ENCODE peak calls at places on chromosomes 3 and 15, in five cellular contexts. X is IMR-90, Y is mesendoderm, V is H9, Q is trophoblast cell. U is an unnamed sample.

GRCh38 chr3:13539285-13539625 is 9.7 kb upstream of the FBLN2 start:
- DNase-seq in X (peak), Y (no peak), V (no peak), Q (peak), U (peak)

GRCh38 chr3:59426851-59427565 is 377.2 kb upstream of the CFAP20DC start:
- DNase-seq in Y (no peak), X (peak), V (no peak), Q (peak), U (peak)

GRCh38 chr15:67013696-67014095 is 51.7 kb upstream of the SMAD3 start:
- DNase-seq in V (peak), Q (no peak), X (peak), Y (peak), U (peak)

GRCh38 chr15:58748040-58748786 is 1.3 kb downstream of the ADAM10 start:
- DNase-seq in Y (no peak), Q (no peak), V (no peak), X (no peak), U (no peak)

GRCh38 chr3:144270100-144270499 is 298.5 kb downstream of the DIPK2A start:
- DNase-seq in V (no peak), Y (no peak), X (no peak), Q (no peak), U (no peak)

GRCh38 chr3:141901914-141902313 is 25.5 kb downstream of the ATP1B3 start:
- DNase-seq in Q (no peak), V (no peak), Y (no peak), X (no peak), U (no peak)

GRCh38 chr3:123298903-123299302 is 97.2 kb downstream of the SEC22A start:
- DNase-seq in Y (no peak), V (no peak), X (no peak), Q (no peak), U (no peak)

GRCh38 chr3:25603703-25604102 is 61.0 kb downstream of the TOP2B start:
- DNase-seq in Q (peak), Y (no peak), X (no peak), V (no peak), U (peak)

GRCh38 chr3:175356899-175357324 is 497.8 kb downstream of the NAALADL2 start:
- DNase-seq in Q (no peak), Y (no peak), X (peak), V (no peak), U (peak)

GRCh38 chr3:169818330-169818729 is 5.6 kb upstream of the LRRC34 start:
- DNase-seq in X (peak), Q (no peak), V (no peak), Y (no peak), U (peak)

GRCh38 chr3:98095870-98096269 is 8.9 kb downstream of the OR5AC2 start:
- DNase-seq in X (no peak), Y (peak), V (no peak), Q (no peak), U (no peak)
- H3K18ac ChIP-seq in X (no peak), Y (no peak), V (no peak), Q (no peak), U (no peak)

DNA sequence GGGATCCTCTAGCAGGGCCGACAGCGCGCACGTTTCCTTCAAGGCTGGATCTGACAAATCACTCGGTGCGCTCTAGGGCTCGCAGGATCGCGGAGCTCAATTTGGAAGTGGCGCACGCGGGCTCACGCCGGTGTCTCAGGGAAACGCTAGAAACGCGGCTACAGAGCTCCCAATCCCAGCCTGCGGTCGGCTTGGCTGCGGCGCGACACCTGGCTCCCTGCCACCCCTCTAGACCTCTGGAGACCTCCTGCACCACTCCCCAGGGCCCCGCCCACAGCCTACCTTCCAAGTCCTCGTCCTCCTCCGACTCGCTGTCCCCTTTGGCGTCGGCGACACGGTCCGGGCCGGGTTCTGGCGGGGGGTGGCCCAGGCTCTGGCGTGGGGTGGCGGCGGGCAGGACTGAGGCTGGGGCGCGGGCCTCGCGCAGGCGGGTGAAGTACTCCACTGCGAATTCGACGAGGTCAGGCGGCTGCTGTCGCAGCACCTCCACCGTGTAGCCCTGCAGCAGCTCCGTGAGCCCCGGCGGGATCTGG is 555 bp downstream of the PRKAR2A start:
- DNase-seq in Q (peak), Y (peak), X (peak), V (peak), U (peak)
- H3K18ac ChIP-seq in Q (peak), Y (no peak), X (no peak), V (no peak), U (peak)

GRCh38 chr3:187465503-187465902 is 97.3 kb downstream of the RTP4 start:
- DNase-seq in V (peak), X (no peak), Q (no peak), Y (no peak), U (no peak)

DNA sequence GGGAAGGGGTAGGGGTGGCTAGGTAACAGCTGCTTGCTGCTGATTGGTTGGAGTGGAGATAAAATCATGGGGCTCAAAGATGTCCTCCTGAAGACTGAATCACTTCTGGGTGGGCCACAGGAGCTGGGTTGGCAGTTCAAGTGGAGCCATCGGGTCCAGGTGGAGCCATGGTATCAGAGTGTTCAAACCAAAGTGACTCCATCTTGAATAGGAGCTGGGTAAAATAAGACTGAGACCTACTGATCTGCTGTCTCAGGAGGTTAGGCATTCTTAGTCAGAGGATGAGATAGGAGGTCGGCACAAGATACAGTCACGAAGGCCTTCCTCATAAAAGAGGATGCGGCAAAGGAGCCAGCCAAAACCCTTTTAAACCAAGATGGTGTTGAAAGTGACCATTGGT is 96.5 kb downstream of the RTP4 start:
- DNase-seq in Q (no peak), Y (no peak), V (no peak), X (no peak), U (no peak)
- H3K18ac ChIP-seq in Q (no peak), Y (peak), V (no peak), X (no peak), U (no peak)

GRCh38 chr15:52922871-52923270 is 132.7 kb upstream of the ONECUT1 start:
- DNase-seq in Q (no peak), V (no peak), Y (no peak), X (no peak), U (no peak)

DNA sequence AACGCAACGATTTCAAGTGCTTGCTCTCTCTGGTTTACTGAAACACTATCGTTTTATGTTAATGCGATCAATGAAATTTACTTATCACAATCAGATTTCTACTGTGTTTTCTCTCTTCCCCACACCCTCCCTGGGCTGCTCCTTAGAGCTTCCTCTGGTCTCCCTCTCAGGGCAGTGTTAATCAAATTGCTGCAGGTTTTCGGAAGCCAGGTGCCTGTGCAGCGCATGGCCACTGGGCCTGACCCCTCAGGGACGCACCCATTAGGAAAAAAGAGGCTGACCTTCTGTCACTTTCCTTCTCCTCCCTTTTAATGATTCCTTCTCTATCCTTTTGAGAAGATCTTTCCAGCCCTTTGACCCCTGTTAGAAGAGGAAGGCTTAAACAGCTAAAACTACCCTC is 134.5 kb upstream of the ONECUT1 start:
- DNase-seq in Y (no peak), X (no peak), Q (no peak), V (no peak), U (no peak)
- H3K18ac ChIP-seq in Y (no peak), X (no peak), Q (no peak), V (no peak), U (no peak)

GRCh38 chr3:19110335-19110734 is 38.0 kb upstream of the KCNH8 start:
- DNase-seq in Y (no peak), Q (no peak), X (no peak), V (no peak), U (no peak)
- H3K18ac ChIP-seq in Y (no peak), Q (no peak), X (no peak), V (no peak), U (no peak)

GRCh38 chr3:117128876-117129275 is 419.3 kb downstream of the TUSC7 start:
- DNase-seq in X (no peak), Q (no peak), Y (no peak), V (no peak), U (no peak)

GRCh38 chr3:117128133-117128532 is 418.6 kb downstream of the TUSC7 start:
- DNase-seq in Y (no peak), X (peak), V (no peak), Q (no peak), U (no peak)

GRCh38 chr3:117133066-117133465 is 423.5 kb downstream of the TUSC7 start:
- DNase-seq in Y (no peak), V (no peak), X (peak), Q (no peak), U (no peak)

GRCh38 chr3:117130222-117130621 is 420.6 kb downstream of the TUSC7 start:
- DNase-seq in Q (no peak), V (no peak), X (peak), Y (no peak), U (no peak)

DNA sequence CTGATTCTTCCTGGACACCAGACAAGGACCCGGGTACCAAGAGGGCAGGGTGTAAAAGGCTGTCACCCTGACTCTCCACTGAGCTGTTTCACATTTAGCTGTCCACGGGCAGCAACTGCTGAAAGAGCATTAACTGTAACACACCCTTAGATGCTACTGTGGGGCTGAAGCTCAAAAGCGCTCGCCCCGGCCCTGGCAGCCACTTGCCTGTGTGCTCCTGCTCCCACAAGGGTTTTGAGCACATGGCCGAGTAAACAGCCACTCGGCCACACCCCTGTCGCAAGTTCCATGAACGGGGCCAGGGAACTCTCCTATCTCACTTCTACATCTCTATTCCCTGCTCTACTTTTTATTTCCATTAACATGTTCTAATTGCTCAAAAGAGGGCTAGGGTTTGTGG is 421.7 kb downstream of the TUSC7 start:
- DNase-seq in Q (no peak), V (no peak), X (no peak), Y (no peak), U (no peak)
- H3K18ac ChIP-seq in Q (no peak), V (no peak), X (no peak), Y (no peak), U (no peak)

GRCh38 chr3:108401836-108402235 is 105.5 kb downstream of the HHLA2 start:
- DNase-seq in X (no peak), Y (no peak), V (no peak), Q (no peak), U (no peak)

GRCh38 chr3:108406063-108406660 is 104.2 kb downstream of the MYH15 start:
- DNase-seq in Y (no peak), Q (peak), X (peak), V (no peak), U (peak)

GRCh38 chr3:108404409-108404808 is 106.0 kb downstream of the MYH15 start:
- DNase-seq in V (no peak), Y (peak), X (peak), Q (no peak), U (peak)

GRCh38 chr3:108403921-108404320 is 106.5 kb downstream of the MYH15 start:
- DNase-seq in V (no peak), Q (no peak), Y (no peak), X (peak), U (peak)

DNA sequence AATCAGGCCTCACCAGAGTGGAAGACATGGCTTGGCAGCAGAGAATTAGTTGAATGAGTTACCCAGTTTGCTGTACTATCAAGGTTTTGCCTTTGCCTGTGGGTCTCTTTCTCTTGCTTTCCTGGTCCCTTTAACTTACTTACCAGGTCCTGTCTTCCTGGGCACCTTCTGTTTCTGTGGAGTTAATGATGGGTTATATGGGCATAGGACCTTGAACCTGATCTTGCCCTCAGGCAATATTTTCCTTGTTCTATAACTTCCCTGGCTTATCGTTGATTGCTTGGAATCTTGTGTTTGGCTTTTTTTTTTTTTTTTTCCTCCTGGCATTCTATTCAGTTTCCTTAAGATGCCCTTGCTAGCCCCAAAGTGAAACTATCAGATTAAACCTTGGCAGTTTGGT is 106.8 kb downstream of the HHLA2 start:
- DNase-seq in Y (no peak), V (no peak), X (no peak), Q (no peak), U (no peak)
- H3K18ac ChIP-seq in Y (no peak), V (no peak), X (no peak), Q (no peak), U (no peak)

GRCh38 chr3:46154300-46154699 is 53.8 kb downstream of the CCR1 start:
- DNase-seq in X (no peak), V (no peak), Y (no peak), Q (no peak), U (no peak)
- H3K18ac ChIP-seq in X (no peak), V (no peak), Y (no peak), Q (no peak), U (no peak)

U was measured in mesenchymal stem cell.